ENCODE peak calls at places on chromosomes 5 and 9, in four cellular contexts. Q, D, R and V are unnamed samples.
A peak's percentile ranks its signal among the peaks of the same experiment; 100 is the strongest.

GRCh38 chr9:113675475-113675941 is 200.6 kb upstream of the ZNF618 start:
- DNase-seq in Q (peak; percentile 53), D (no peak), R (peak; percentile 99), V (no peak)

GRCh38 chr5:92594031-92594430 is 987.0 kb downstream of the NR2F1-AS1 start:
- DNase-seq in R (no peak), Q (no peak), D (no peak), V (no peak)

GRCh38 chr5:3230254-3230653 is 365.4 kb upstream of the IRX1 start:
- DNase-seq in R (no peak), D (no peak), Q (no peak), V (no peak)

GRCh38 chr9:121718063-121718462 is 66.6 kb downstream of the DAB2IP start:
- DNase-seq in Q (no peak), D (no peak), R (no peak), V (no peak)

GRCh38 chr9:37511006-37511714 is 25.4 kb downstream of the POLR1E start:
- DNase-seq in R (peak; percentile 14), Q (no peak), D (no peak), V (no peak)

GRCh38 chr9:23123048-23123632 is 676.5 kb downstream of the DMRTA1 start:
- DNase-seq in Q (no peak), R (peak; percentile 41), D (no peak), V (no peak)

GRCh38 chr9:90099262-90099982 is 494.6 kb downstream of the GADD45G start:
- DNase-seq in D (no peak), R (peak; percentile 40), Q (no peak), V (no peak)

GRCh38 chr9:4585135-4585534 is 77.0 kb upstream of the PLPP6 start:
- DNase-seq in D (no peak), R (peak; percentile 17), Q (no peak), V (no peak)

GRCh38 chr5:24633705-24634325 is 11.0 kb downstream of the CDH10 start:
- DNase-seq in R (peak; percentile 37), D (no peak), Q (no peak), V (no peak)